ENCODE peak calls at places on chromosomes 7 and 10, in ten cellular contexts. L is stimulated activated CD4-positive, alpha-beta T cell treated with anti-CD3 and anti-CD28 coated beads, Interleukin-4, amount 100 ng/mL, for 1 hour; D is HTR-8/SVneo; W is EL; H is A673; J is immature natural killer cell; S is EH; Q is GM12865; I is NCI-H1092 treated with DMSO at 0.1 percent for 48 hours; T is iPS DF 6.9. G is an unnamed sample.

GRCh38 chr7:139776486-139777303 is 1.1 kb downstream of the HIPK2 start:
- DNase-seq in D (peak; percentile 9), I (peak; percentile 77), W (peak; percentile 65), J (peak; percentile 40), Q (peak; percentile 56), S (peak; percentile 66), T (no peak), H (peak; percentile 56), L (peak; percentile 16), G (peak; percentile 61)

GRCh38 chr10:113305871-113306270 is 247.0 kb upstream of the HABP2 start:
- DNase-seq in I (no peak), J (no peak), W (peak; percentile 70), S (peak; percentile 75), T (no peak), Q (no peak), D (no peak), L (no peak), H (no peak), G (no peak)

GRCh38 chr7:86653919-86654659 is 10.4 kb downstream of the GRM3 start:
- DNase-seq in I (no peak), J (no peak), T (no peak), W (no peak), Q (no peak), H (peak; percentile 33), L (no peak), D (no peak), S (no peak), G (no peak)

GRCh38 chr7:112665709-112666108 is 124.5 kb downstream of the TMEM168 start:
- DNase-seq in I (no peak), D (no peak), Q (no peak), T (no peak), J (no peak), L (no peak), H (peak; percentile 54), S (peak; percentile 13), W (no peak), G (no peak)

GRCh38 chr10:44830022-44830421 is 81.1 kb upstream of the TMEM72 start:
- DNase-seq in L (no peak), T (no peak), S (peak; percentile 76), D (peak; percentile 11), W (peak; percentile 69), Q (no peak), H (no peak), J (no peak), I (no peak), G (no peak)

GRCh38 chr10:78960316-78960800 is 108.4 kb upstream of the ZMIZ1 start:
- DNase-seq in L (no peak), W (peak; percentile 74), S (peak; percentile 92), D (no peak), J (no peak), H (peak; percentile 25), Q (no peak), T (no peak), I (no peak), G (no peak)

GRCh38 chr7:40826419-40827216 is 691.8 kb downstream of the SUGCT start:
- DNase-seq in J (no peak), D (no peak), Q (no peak), S (peak; percentile 95), T (no peak), I (no peak), L (no peak), H (no peak), W (peak; percentile 77), G (no peak)

GRCh38 chr7:75881436-75882095 is 2.7 kb downstream of the RHBDD2 start:
- DNase-seq in L (no peak), S (no peak), T (no peak), J (no peak), Q (no peak), D (no peak), H (peak; percentile 63), W (no peak), I (no peak), G (no peak)

GRCh38 chr7:80722596-80723141 is 84.2 kb downstream of the CD36 start:
- DNase-seq in S (peak; percentile 100), L (no peak), T (no peak), I (no peak), D (peak; percentile 57), W (peak; percentile 100), J (no peak), Q (no peak), H (peak; percentile 90), G (no peak)

GRCh38 chr7:121741896-121742295 is 131.1 kb upstream of the PTPRZ1 start:
- DNase-seq in H (no peak), S (no peak), I (no peak), Q (no peak), D (no peak), W (no peak), T (no peak), L (no peak), J (no peak), G (no peak)

GRCh38 chr10:22643116-22643515 is 71.3 kb downstream of the PIP4K2A start:
- DNase-seq in J (no peak), W (no peak), Q (no peak), H (no peak), L (no peak), T (no peak), I (no peak), D (no peak), S (no peak), G (no peak)

GRCh38 chr10:116767235-116767634 is 24.9 kb upstream of the HSPA12A start:
- DNase-seq in S (peak; percentile 41), W (no peak), J (no peak), I (no peak), L (no peak), H (no peak), Q (no peak), D (no peak), T (no peak), G (no peak)

G was measured in OCI-LY7.